ENCODE peak calls at places on chromosomes 4 and X, in six cellular contexts. One of them, this sample, is unnamed. For H3K9me3, the result is how much of the 10 kb centered on the place peaks cover.

GRCh38 chr4:24743931-24744330 is 51.4 kb upstream of the SOD3 start:
- DNase-seq in esophagus squamous epithelium: no peak
- DNase-seq in CD4-positive, alpha-beta T cell: no peak
- DNase-seq in H1: no peak
- DNase-seq in IMR-90: peak
- DNase-seq in CD4-positive, alpha-beta memory T cell: no peak
- DNase-seq in this sample: no peak

GRCh38 chrX:153569475-153569874 is 29.5 kb downstream of the CCNQ start:
- DNase-seq in esophagus squamous epithelium: no peak
- DNase-seq in CD4-positive, alpha-beta memory T cell: no peak
- DNase-seq in CD4-positive, alpha-beta T cell: no peak
- DNase-seq in H1: no peak
- DNase-seq in IMR-90: no peak
- DNase-seq in this sample: no peak

GRCh38 chr4:105894570-105895323 is 524 bp upstream of the NPNT start:
- DNase-seq in H1: peak
- DNase-seq in CD4-positive, alpha-beta memory T cell: no peak
- DNase-seq in IMR-90: no peak
- DNase-seq in esophagus squamous epithelium: no peak
- DNase-seq in CD4-positive, alpha-beta T cell: no peak
- DNase-seq in this sample: no peak

GRCh38 chrX:118178450-118178849 is 61.8 kb upstream of the KLHL13 start:
- DNase-seq in CD4-positive, alpha-beta T cell: no peak
- DNase-seq in IMR-90: no peak
- DNase-seq in esophagus squamous epithelium: no peak
- DNase-seq in H1: peak
- DNase-seq in CD4-positive, alpha-beta memory T cell: no peak
- DNase-seq in this sample: no peak

GRCh38 chrX:9308426-9308825 is 156.4 kb upstream of the TBL1X start:
- DNase-seq in CD4-positive, alpha-beta T cell: no peak
- DNase-seq in H1: no peak
- DNase-seq in CD4-positive, alpha-beta memory T cell: no peak
- DNase-seq in esophagus squamous epithelium: no peak
- DNase-seq in IMR-90: no peak
- DNase-seq in this sample: no peak

GRCh38 chr4:77927991-77928925 is 65.6 kb downstream of the MRPL1 start:
- DNase-seq in IMR-90: peak
- DNase-seq in H1: no peak
- DNase-seq in CD4-positive, alpha-beta T cell: no peak
- DNase-seq in esophagus squamous epithelium: no peak
- DNase-seq in CD4-positive, alpha-beta memory T cell: no peak
- DNase-seq in this sample: no peak

GRCh38 chrX:115234220-115234557 is 293 bp upstream of the LRCH2 start:
- DNase-seq in H1: no peak
- DNase-seq in CD4-positive, alpha-beta T cell: no peak
- DNase-seq in esophagus squamous epithelium: no peak
- DNase-seq in IMR-90: no peak
- DNase-seq in CD4-positive, alpha-beta memory T cell: no peak
- DNase-seq in this sample: no peak

GRCh38 chr4:1008840-1009646 is 2.4 kb upstream of the FGFRL1 start:
- DNase-seq in CD4-positive, alpha-beta memory T cell: peak
- DNase-seq in H1: no peak
- DNase-seq in IMR-90: no peak
- DNase-seq in CD4-positive, alpha-beta T cell: peak
- DNase-seq in esophagus squamous epithelium: no peak
- DNase-seq in this sample: peak

GRCh38 chr4:75494563-75494962 is 19.6 kb downstream of the RCHY1 start:
- DNase-seq in IMR-90: peak
- DNase-seq in CD4-positive, alpha-beta memory T cell: no peak
- DNase-seq in CD4-positive, alpha-beta T cell: no peak
- DNase-seq in H1: no peak
- DNase-seq in esophagus squamous epithelium: no peak
- DNase-seq in this sample: no peak

GRCh38 chrX:37879692-37880091 is 32.3 kb upstream of the DYNLT3 start:
- DNase-seq in CD4-positive, alpha-beta T cell: no peak
- DNase-seq in esophagus squamous epithelium: no peak
- DNase-seq in CD4-positive, alpha-beta memory T cell: no peak
- DNase-seq in IMR-90: no peak
- DNase-seq in H1: no peak
- DNase-seq in this sample: no peak

GRCh38 chrX:123436512-123436911 is 252.4 kb downstream of the GRIA3 start:
- DNase-seq in esophagus squamous epithelium: no peak
- DNase-seq in CD4-positive, alpha-beta memory T cell: no peak
- DNase-seq in IMR-90: no peak
- DNase-seq in CD4-positive, alpha-beta T cell: no peak
- DNase-seq in H1: no peak
- DNase-seq in this sample: no peak

GRCh38 chr4:38163216-38164006 is 203.2 kb downstream of the PTTG2 start:
- DNase-seq in CD4-positive, alpha-beta T cell: no peak
- DNase-seq in CD4-positive, alpha-beta memory T cell: no peak
- DNase-seq in IMR-90: peak
- DNase-seq in esophagus squamous epithelium: no peak
- DNase-seq in H1: no peak
- DNase-seq in this sample: no peak

GRCh38 chrX:79601336-79602131 is 234.4 kb upstream of the ITM2A start:
- DNase-seq in CD4-positive, alpha-beta T cell: no peak
- DNase-seq in CD4-positive, alpha-beta memory T cell: no peak
- DNase-seq in esophagus squamous epithelium: no peak
- DNase-seq in H1: no peak
- DNase-seq in IMR-90: no peak
- DNase-seq in this sample: no peak

GRCh38 chr4:52877006-52877405 is 14.9 kb downstream of the RASL11B start:
- DNase-seq in CD4-positive, alpha-beta T cell: no peak
- DNase-seq in CD4-positive, alpha-beta memory T cell: no peak
- DNase-seq in IMR-90: no peak
- DNase-seq in esophagus squamous epithelium: no peak
- DNase-seq in H1: no peak
- DNase-seq in this sample: no peak

GRCh38 chr4:107896158-107896645 is 35.1 kb upstream of the CYP2U1 start:
- DNase-seq in H1: no peak
- DNase-seq in esophagus squamous epithelium: no peak
- DNase-seq in CD4-positive, alpha-beta T cell: no peak
- DNase-seq in IMR-90: peak
- DNase-seq in CD4-positive, alpha-beta memory T cell: no peak
- DNase-seq in this sample: no peak

GRCh38 chrX:352582-353314 is 34.0 kb downstream of the PPP2R3B start:
- DNase-seq in H1: peak
- DNase-seq in IMR-90: no peak
- DNase-seq in CD4-positive, alpha-beta T cell: no peak
- DNase-seq in esophagus squamous epithelium: no peak
- DNase-seq in CD4-positive, alpha-beta memory T cell: no peak
- DNase-seq in this sample: no peak

GRCh38 chrX:124737771-124738170 is 391.4 kb downstream of the SH2D1A start:
- DNase-seq in IMR-90: no peak
- DNase-seq in H1: no peak
- DNase-seq in esophagus squamous epithelium: no peak
- DNase-seq in CD4-positive, alpha-beta memory T cell: no peak
- DNase-seq in CD4-positive, alpha-beta T cell: no peak
- DNase-seq in this sample: no peak

GRCh38 chr4:102344520-102344954 is 745 bp downstream of the SLC39A8 start:
- DNase-seq in IMR-90: no peak
- DNase-seq in esophagus squamous epithelium: peak
- DNase-seq in H1: peak
- DNase-seq in CD4-positive, alpha-beta T cell: peak
- DNase-seq in CD4-positive, alpha-beta memory T cell: no peak
- DNase-seq in this sample: peak

GRCh38 chr4:164109517-164109916 is 615.0 kb downstream of the TMA16 start:
- DNase-seq in esophagus squamous epithelium: no peak
- DNase-seq in CD4-positive, alpha-beta T cell: no peak
- DNase-seq in IMR-90: no peak
- DNase-seq in H1: no peak
- DNase-seq in CD4-positive, alpha-beta memory T cell: no peak
- DNase-seq in this sample: no peak

GRCh38 chr4:147933316-147933715 is 201.4 kb downstream of the ARHGAP10 start:
- DNase-seq in IMR-90: peak
- DNase-seq in CD4-positive, alpha-beta memory T cell: no peak
- DNase-seq in esophagus squamous epithelium: no peak
- DNase-seq in H1: no peak
- DNase-seq in CD4-positive, alpha-beta T cell: no peak
- DNase-seq in this sample: no peak

GRCh38 chr4:138573246-138573645 is 331.1 kb upstream of the SLC7A11 start:
- DNase-seq in IMR-90: peak
- DNase-seq in CD4-positive, alpha-beta memory T cell: no peak
- DNase-seq in H1: no peak
- DNase-seq in CD4-positive, alpha-beta T cell: no peak
- DNase-seq in esophagus squamous epithelium: no peak
- DNase-seq in this sample: no peak

GRCh38 chr4:22625301-22625700 is 67.4 kb upstream of the GBA3 start:
- DNase-seq in H1: no peak
- DNase-seq in CD4-positive, alpha-beta T cell: no peak
- DNase-seq in esophagus squamous epithelium: no peak
- DNase-seq in CD4-positive, alpha-beta memory T cell: no peak
- DNase-seq in IMR-90: no peak
- DNase-seq in this sample: no peak

GRCh38 chr4:88163286-88163685 is 4.8 kb upstream of the ABCG2 start:
- DNase-seq in H1: no peak
- DNase-seq in CD4-positive, alpha-beta memory T cell: no peak
- DNase-seq in esophagus squamous epithelium: no peak
- DNase-seq in IMR-90: no peak
- DNase-seq in CD4-positive, alpha-beta T cell: no peak
- DNase-seq in this sample: no peak

GRCh38 chr4:118155516-118155915 is 121.2 kb downstream of the NDST3 start:
- DNase-seq in esophagus squamous epithelium: no peak
- DNase-seq in IMR-90: no peak
- DNase-seq in CD4-positive, alpha-beta T cell: no peak
- DNase-seq in CD4-positive, alpha-beta memory T cell: no peak
- DNase-seq in H1: no peak
- DNase-seq in this sample: no peak

DNA sequence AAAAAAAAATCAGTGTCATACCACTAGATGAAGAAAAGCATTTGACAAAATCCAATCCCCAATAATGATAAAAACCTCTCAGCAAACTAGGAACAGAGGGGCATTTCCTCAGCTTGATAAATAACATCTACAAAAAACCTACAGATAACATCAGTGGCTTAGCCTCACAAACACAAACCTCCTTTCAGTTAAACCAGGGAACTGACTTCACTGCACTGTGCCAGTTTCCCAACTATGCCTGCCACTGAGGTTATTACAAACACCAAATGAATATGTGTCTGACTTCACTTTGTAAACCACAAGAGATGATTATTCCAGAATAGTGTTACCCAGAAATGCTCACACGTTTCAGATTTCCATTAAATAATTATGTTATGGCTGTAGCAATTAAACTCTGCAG is 15.3 kb downstream of the MTMR8 start:
- DNase-seq in H1: no peak
- DNase-seq in IMR-90: no peak
- DNase-seq in CD4-positive, alpha-beta T cell: no peak
- DNase-seq in CD4-positive, alpha-beta memory T cell: no peak
- DNase-seq in esophagus squamous epithelium: no peak
- DNase-seq in this sample: no peak
- H3K9me3 ChIP-seq in H1: under half
- H3K9me3 ChIP-seq in IMR-90: under half
- H3K9me3 ChIP-seq in CD4-positive, alpha-beta T cell: under half
- H3K9me3 ChIP-seq in CD4-positive, alpha-beta memory T cell: under half
- H3K9me3 ChIP-seq in esophagus squamous epithelium: under half
- H3K9me3 ChIP-seq in this sample: under half

GRCh38 chr4:174989791-174990190 is 71.6 kb downstream of the ADAM29 start:
- DNase-seq in esophagus squamous epithelium: no peak
- DNase-seq in IMR-90: no peak
- DNase-seq in CD4-positive, alpha-beta T cell: no peak
- DNase-seq in H1: no peak
- DNase-seq in CD4-positive, alpha-beta memory T cell: no peak
- DNase-seq in this sample: no peak
- H3K9me3 ChIP-seq in esophagus squamous epithelium: under half
- H3K9me3 ChIP-seq in IMR-90: under half
- H3K9me3 ChIP-seq in CD4-positive, alpha-beta T cell: under half
- H3K9me3 ChIP-seq in H1: under half
- H3K9me3 ChIP-seq in CD4-positive, alpha-beta memory T cell: under half
- H3K9me3 ChIP-seq in this sample: under half

DNA sequence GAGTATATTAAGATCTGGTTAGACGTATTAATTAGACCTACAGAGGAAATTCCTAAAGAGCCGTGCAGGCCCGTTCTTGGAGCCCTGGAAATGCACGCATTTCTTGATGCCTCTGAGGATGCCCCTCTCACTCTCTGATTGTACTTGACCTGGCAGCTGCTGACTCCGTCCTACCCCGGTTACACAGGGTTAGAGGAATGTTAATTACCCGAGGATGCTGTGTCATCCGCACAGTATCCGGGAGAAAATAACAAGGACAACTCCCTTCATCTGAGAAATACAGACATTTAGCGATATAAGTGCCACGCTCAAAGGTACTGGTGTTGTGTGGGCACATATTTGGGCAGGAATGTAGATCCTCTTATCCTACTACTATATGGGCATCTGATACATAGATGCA is 404.6 kb upstream of the FAT1 start:
- DNase-seq in CD4-positive, alpha-beta memory T cell: no peak
- DNase-seq in CD4-positive, alpha-beta T cell: no peak
- DNase-seq in esophagus squamous epithelium: no peak
- DNase-seq in H1: no peak
- DNase-seq in IMR-90: peak
- DNase-seq in this sample: no peak
- H3K9me3 ChIP-seq in CD4-positive, alpha-beta memory T cell: under half
- H3K9me3 ChIP-seq in CD4-positive, alpha-beta T cell: under half
- H3K9me3 ChIP-seq in esophagus squamous epithelium: under half
- H3K9me3 ChIP-seq in H1: under half
- H3K9me3 ChIP-seq in IMR-90: under half
- H3K9me3 ChIP-seq in this sample: under half

DNA sequence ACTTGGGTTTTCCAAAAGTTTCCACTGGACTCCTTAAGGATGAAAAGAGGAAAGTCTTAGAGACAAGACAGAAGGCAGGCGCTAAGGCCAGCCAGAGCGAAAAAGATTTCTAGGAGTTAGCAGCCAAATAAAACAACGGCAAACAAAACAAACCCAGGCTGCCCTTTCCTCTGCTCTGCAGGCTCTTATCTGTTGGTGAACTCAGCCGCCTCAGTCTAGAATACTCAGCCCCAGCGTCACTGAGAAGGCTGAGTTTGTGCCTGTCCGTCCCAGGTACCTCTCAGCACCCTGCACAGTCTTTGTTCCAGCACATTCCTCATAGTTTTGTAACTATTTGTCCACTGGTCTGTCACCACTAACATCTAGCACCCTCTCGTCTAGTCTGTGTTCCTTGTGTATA is 75.6 kb upstream of the FAM9C start:
- DNase-seq in H1: no peak
- DNase-seq in IMR-90: peak
- DNase-seq in CD4-positive, alpha-beta memory T cell: no peak
- DNase-seq in esophagus squamous epithelium: no peak
- DNase-seq in CD4-positive, alpha-beta T cell: no peak
- DNase-seq in this sample: no peak
- H3K9me3 ChIP-seq in H1: under half
- H3K9me3 ChIP-seq in IMR-90: under half
- H3K9me3 ChIP-seq in CD4-positive, alpha-beta memory T cell: under half
- H3K9me3 ChIP-seq in esophagus squamous epithelium: under half
- H3K9me3 ChIP-seq in CD4-positive, alpha-beta T cell: under half
- H3K9me3 ChIP-seq in this sample: under half

GRCh38 chr4:94156816-94157215 is 50.8 kb upstream of the SMARCAD1 start:
- DNase-seq in CD4-positive, alpha-beta T cell: no peak
- DNase-seq in esophagus squamous epithelium: no peak
- DNase-seq in CD4-positive, alpha-beta memory T cell: no peak
- DNase-seq in H1: no peak
- DNase-seq in IMR-90: no peak
- DNase-seq in this sample: no peak
- H3K9me3 ChIP-seq in CD4-positive, alpha-beta T cell: under half
- H3K9me3 ChIP-seq in esophagus squamous epithelium: under half
- H3K9me3 ChIP-seq in CD4-positive, alpha-beta memory T cell: under half
- H3K9me3 ChIP-seq in H1: under half
- H3K9me3 ChIP-seq in IMR-90: under half
- H3K9me3 ChIP-seq in this sample: under half

This sample was measured in T-helper 17 cell.